ENCODE peak calls at places on chromosomes 13 and 19, in seven cellular contexts. J, Q, K, T, R, M and D are unnamed samples.

GRCh38 chr19:10603084-10603872 is 16.2 kb upstream of the AP1M2 start:
- DNase-seq in J (no peak), Q (peak), K (peak), T (peak), R (peak), M (no peak), D (peak)

GRCh38 chr13:41746259-41746658 is 214.7 kb downstream of the VWA8 start:
- DNase-seq in J (no peak), Q (no peak), K (no peak), T (no peak), R (no peak), M (no peak), D (no peak)

GRCh38 chr19:56108447-56109195 is 12.5 kb downstream of the ZNF787 start:
- DNase-seq in J (no peak), Q (no peak), K (no peak), T (no peak), R (no peak), M (no peak), D (no peak)

GRCh38 chr13:69947577-69947976 is 160.0 kb upstream of the ATXN8OS start:
- DNase-seq in J (no peak), Q (no peak), K (no peak), T (no peak), R (no peak), M (no peak), D (no peak)

GRCh38 chr13:46469064-46469463 is 82.0 kb upstream of the RUBCNL start:
- DNase-seq in J (no peak), Q (no peak), K (no peak), T (no peak), R (no peak), M (no peak), D (no peak)

GRCh38 chr13:34899888-34900287 is 42.2 kb upstream of the NBEA start:
- DNase-seq in J (no peak), Q (no peak), K (no peak), T (no peak), R (no peak), M (no peak), D (no peak)

GRCh38 chr19:6069268-6069771 is 41.0 kb downstream of the RFX2 start:
- DNase-seq in J (no peak), Q (no peak), K (no peak), T (peak), R (no peak), M (no peak), D (peak)

GRCh38 chr19:1957562-1958248 is 16.7 kb downstream of the CSNK1G2 start:
- DNase-seq in J (no peak), Q (no peak), K (no peak), T (no peak), R (no peak), M (no peak), D (no peak)

GRCh38 chr13:58620171-58620570 is 988.6 kb downstream of the PCDH17 start:
- DNase-seq in J (no peak), Q (no peak), K (no peak), T (no peak), R (no peak), M (no peak), D (no peak)

GRCh38 chr13:22169473-22169872 is 498.6 kb downstream of the FGF9 start:
- DNase-seq in J (no peak), Q (no peak), K (no peak), T (no peak), R (no peak), M (no peak), D (no peak)

GRCh38 chr13:60335531-60335930 is 61.5 kb upstream of the TDRD3 start:
- DNase-seq in J (no peak), Q (no peak), K (no peak), T (no peak), R (no peak), M (no peak), D (no peak)

GRCh38 chr13:108957369-108958012 is 328.1 kb downstream of the MYO16 start:
- DNase-seq in J (no peak), Q (no peak), K (no peak), T (no peak), R (no peak), M (no peak), D (no peak)

GRCh38 chr13:51004918-51005460 is 95.4 kb downstream of the RNASEH2B start:
- DNase-seq in J (no peak), Q (no peak), K (no peak), T (no peak), R (no peak), M (no peak), D (no peak)

GRCh38 chr13:32267836-32268439 is 47.2 kb downstream of the ZAR1L start:
- DNase-seq in J (no peak), Q (peak), K (no peak), T (peak), R (no peak), M (no peak), D (no peak)

GRCh38 chr19:50703915-50704548 is 15.6 kb downstream of the SHANK1 start:
- DNase-seq in J (no peak), Q (no peak), K (no peak), T (no peak), R (no peak), M (no peak), D (no peak)

GRCh38 chr19:1650627-1651009 is 1.8 kb downstream of the TCF3 start:
- DNase-seq in J (no peak), Q (no peak), K (no peak), T (peak), R (no peak), M (no peak), D (no peak)

GRCh38 chr13:24165746-24166145 is 5.2 kb downstream of the SPATA13 start:
- DNase-seq in J (no peak), Q (no peak), K (no peak), T (no peak), R (no peak), M (no peak), D (no peak)